ENCODE peak calls at places on chromosomes 1 and 21, in nine cellular contexts. R, D, T, F, C, J, X, B and E are unnamed samples.

GRCh38 chr1:153798468-153798780 is 23.2 kb downstream of the SLC27A3 start:
- DNase-seq in R (no peak), D (no peak), T (no peak), F (no peak), C (peak), J (no peak), X (no peak), B (no peak), E (no peak)

GRCh38 chr1:34166191-34167090 is 1.4 kb upstream of the CSMD2 start:
- DNase-seq in R (no peak), D (no peak), T (no peak), F (no peak), C (no peak), J (no peak), X (peak), B (no peak), E (no peak)

GRCh38 chr21:37507716-37508115 is 141.1 kb downstream of the DYRK1A start:
- DNase-seq in R (no peak), D (no peak), T (no peak), F (no peak), C (no peak), J (no peak), X (no peak), B (no peak), E (no peak)

GRCh38 chr1:228289996-228290881 is 82.4 kb downstream of the OBSCN start:
- DNase-seq in R (no peak), D (no peak), T (peak), F (no peak), C (no peak), J (no peak), X (no peak), B (no peak), E (no peak)

GRCh38 chr1:39196244-39197215 is 8.0 kb upstream of the MACF1 start:
- DNase-seq in R (no peak), D (peak), T (no peak), F (peak), C (no peak), J (no peak), X (no peak), B (peak), E (no peak)

GRCh38 chr1:75712306-75712705 is 12.2 kb upstream of the ACADM start:
- DNase-seq in R (no peak), D (no peak), T (no peak), F (no peak), C (no peak), J (no peak), X (no peak), B (no peak), E (no peak)

GRCh38 chr1:116400780-116401179 is 27.7 kb downstream of the ATP1A1 start:
- DNase-seq in R (no peak), D (no peak), T (no peak), F (no peak), C (no peak), J (no peak), X (no peak), B (no peak), E (no peak)

GRCh38 chr21:35438643-35439404 is 389.7 kb upstream of the RUNX1 start:
- DNase-seq in R (no peak), D (peak), T (no peak), F (no peak), C (no peak), J (no peak), X (no peak), B (no peak), E (peak)

GRCh38 chr1:198601936-198602889 is 36.6 kb upstream of the PTPRC start:
- DNase-seq in R (no peak), D (no peak), T (no peak), F (no peak), C (no peak), J (no peak), X (no peak), B (no peak), E (no peak)

GRCh38 chr21:45509566-45510465 is 32.4 kb downstream of the SLC19A1 start:
- DNase-seq in R (no peak), D (no peak), T (peak), F (no peak), C (no peak), J (no peak), X (no peak), B (no peak), E (no peak)

GRCh38 chr21:45049725-45050359 is 24.5 kb upstream of the ADARB1 start:
- DNase-seq in R (no peak), D (no peak), T (no peak), F (no peak), C (no peak), J (no peak), X (no peak), B (no peak), E (no peak)

GRCh38 chr1:199071080-199071479 is 432.2 kb downstream of the PTPRC start:
- DNase-seq in R (no peak), D (no peak), T (no peak), F (no peak), C (no peak), J (no peak), X (no peak), B (no peak), E (no peak)

GRCh38 chr1:203057831-203058673 is 27.8 kb downstream of the MYOG start:
- DNase-seq in R (no peak), D (no peak), T (no peak), F (no peak), C (no peak), J (peak), X (no peak), B (no peak), E (no peak)

GRCh38 chr1:3284691-3285090 is 169.8 kb upstream of the ARHGEF16 start:
- DNase-seq in R (no peak), D (no peak), T (no peak), F (no peak), C (no peak), J (no peak), X (no peak), B (no peak), E (no peak)

GRCh38 chr1:3282656-3283430 is 171.6 kb upstream of the ARHGEF16 start:
- DNase-seq in R (no peak), D (no peak), T (no peak), F (no peak), C (no peak), J (no peak), X (no peak), B (no peak), E (no peak)

GRCh38 chr1:3285341-3285740 is 169.1 kb upstream of the ARHGEF16 start:
- DNase-seq in R (no peak), D (no peak), T (no peak), F (no peak), C (no peak), J (no peak), X (no peak), B (no peak), E (no peak)

GRCh38 chr1:3282186-3282585 is 172.3 kb upstream of the ARHGEF16 start:
- DNase-seq in R (no peak), D (no peak), T (no peak), F (no peak), C (no peak), J (no peak), X (no peak), B (no peak), E (no peak)

DNA sequence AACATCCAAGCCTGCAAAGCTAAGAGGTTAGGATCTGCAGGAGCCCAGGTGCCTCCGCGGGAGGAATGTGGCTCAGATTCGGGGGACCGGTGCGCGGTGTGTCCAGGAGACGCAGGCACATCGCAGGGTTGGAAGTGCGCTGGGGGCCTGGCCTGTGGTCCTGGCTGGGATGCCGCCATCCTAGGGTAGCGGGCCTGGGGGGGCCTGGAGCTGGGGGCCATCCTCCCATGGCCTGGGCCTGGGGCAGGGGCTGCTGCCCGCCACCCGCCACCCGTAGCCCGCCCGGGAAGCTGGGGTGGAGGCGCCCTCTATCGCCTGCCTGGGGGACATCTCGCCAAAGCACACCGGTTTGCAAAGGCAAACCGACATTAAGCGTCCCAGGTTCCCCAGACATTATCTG is 170.6 kb upstream of the ARHGEF16 start:
- DNase-seq in R (peak), D (no peak), T (no peak), F (no peak), C (no peak), J (no peak), X (peak), B (no peak), E (no peak)
- TF ChIP-seq CTCF in R (peak), D (no peak), T (peak), F (peak), C (peak), J (peak), X (peak), B (peak), E (no peak)

DNA sequence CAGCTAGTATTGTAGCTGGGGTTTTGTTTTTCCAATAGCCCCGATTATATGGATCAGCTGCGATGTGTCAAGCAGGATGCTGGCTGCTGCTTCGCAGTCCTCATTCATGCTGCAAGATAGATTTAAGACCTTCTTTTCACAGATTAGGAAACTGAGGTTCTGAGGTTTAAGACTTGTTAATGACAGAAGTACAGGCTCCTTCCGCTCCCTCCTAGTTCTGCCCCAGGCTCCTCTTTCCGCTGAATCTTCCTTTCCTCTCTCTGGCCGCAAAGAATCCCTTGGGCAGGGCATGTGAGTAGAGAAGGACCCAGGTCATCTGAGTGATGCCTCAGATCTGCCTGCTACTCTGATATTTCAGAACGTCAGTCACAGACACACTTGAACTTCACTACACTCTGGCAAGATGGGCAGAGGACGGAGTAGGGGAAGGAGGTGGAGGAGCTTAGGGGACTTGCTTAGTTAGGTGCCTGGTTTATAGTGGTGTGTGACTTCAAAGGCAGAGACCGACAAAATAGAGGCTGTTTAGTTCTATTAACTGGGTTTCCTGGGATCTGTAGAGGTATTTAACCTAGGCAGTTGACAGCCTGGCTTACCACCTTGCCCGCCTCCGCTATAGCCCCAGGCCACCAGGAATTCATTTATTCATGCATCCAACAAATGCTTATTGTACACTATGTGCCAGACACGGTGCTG is 4.2 kb downstream of the IGSF21 start:
- DNase-seq in R (no peak), D (no peak), T (no peak), F (no peak), C (no peak), J (no peak), X (no peak), B (no peak), E (no peak)
- TF ChIP-seq CTCF in R (no peak), D (no peak), T (no peak), F (no peak), C (no peak), J (no peak), X (no peak), B (no peak), E (no peak)

GRCh38 chr1:200090252-200091159 is 63.0 kb downstream of the NR5A2 start:
- DNase-seq in R (no peak), D (peak), T (no peak), F (peak), C (no peak), J (no peak), X (no peak), B (no peak), E (no peak)
- TF ChIP-seq CTCF in R (no peak), D (peak), T (no peak), F (peak), C (no peak), J (peak), X (peak), B (peak), E (no peak)

DNA sequence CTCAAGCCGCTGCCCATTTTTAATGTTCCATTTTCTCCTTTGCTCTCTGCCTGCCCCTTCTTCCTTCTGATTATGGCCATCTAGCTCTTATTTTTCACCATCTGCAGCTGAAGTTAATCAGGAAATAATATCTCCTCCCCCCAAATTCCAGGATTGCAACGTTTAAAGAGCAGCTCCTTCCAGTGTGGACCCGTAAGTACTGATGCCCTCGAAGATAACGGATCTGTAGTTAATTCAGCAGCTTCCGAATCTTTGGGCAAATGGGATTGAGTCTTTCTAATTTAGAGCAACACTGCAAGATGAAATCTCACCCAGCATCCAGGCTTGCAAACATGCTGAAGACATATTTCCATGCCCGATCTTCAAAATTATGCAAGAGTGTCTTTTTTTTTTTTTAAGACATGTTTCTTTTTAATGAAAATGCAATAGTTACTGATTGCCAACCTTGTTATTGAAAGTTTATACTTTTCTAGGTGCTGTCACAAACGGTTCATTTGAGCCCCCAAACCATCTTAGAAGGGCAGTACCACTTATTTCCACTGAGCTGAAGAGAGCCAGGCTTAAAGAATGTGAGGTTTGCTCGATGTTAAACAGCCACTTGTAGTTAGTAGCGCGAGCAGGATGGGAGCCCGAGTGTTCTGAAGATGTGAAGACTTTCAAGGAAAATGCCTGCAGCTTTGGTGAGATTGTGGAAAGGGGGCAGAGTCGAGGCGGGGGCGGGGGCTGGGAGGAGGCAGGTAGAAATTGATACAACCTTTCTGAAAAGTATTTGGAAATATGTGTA is 10.9 kb upstream of the RCAN3 start:
- DNase-seq in R (no peak), D (no peak), T (no peak), F (no peak), C (no peak), J (no peak), X (no peak), B (no peak), E (no peak)
- TF ChIP-seq CTCF in R (no peak), D (no peak), T (no peak), F (no peak), C (no peak), J (peak), X (no peak), B (peak), E (no peak)